ENCODE peak calls at places on chromosomes 11 and 22, in four cellular contexts. C is K562, O is HepG2, Z is GM12878. P is an unnamed sample.

GRCh38 chr11:22263613-22264012 is 70.7 kb downstream of the ANO5 start:
- DNase-seq in C (no peak), O (no peak), Z (no peak), P (no peak)

GRCh38 chr11:14645247-14645912 is 1.8 kb downstream of the PDE3B start:
- DNase-seq in O (peak; percentile 28), Z (no peak), C (peak; percentile 51), P (no peak)

GRCh38 chr11:33655842-33656600 is 44.6 kb downstream of the C11orf91 start:
- DNase-seq in Z (peak; percentile 53), C (no peak), O (no peak), P (no peak)

GRCh38 chr11:59756845-59757244 is 1.7 kb downstream of the STX3 start:
- DNase-seq in C (peak; percentile 82), O (no peak), Z (no peak), P (no peak)

GRCh38 chr11:67178421-67178820 is 59.4 kb downstream of the KDM2A start:
- DNase-seq in C (no peak), O (no peak), Z (no peak), P (no peak)

GRCh38 chr11:126182787-126183445 is 28.5 kb downstream of the RPUSD4 start:
- DNase-seq in C (no peak), O (no peak), Z (no peak), P (no peak)

GRCh38 chr11:36699271-36699670 is 101.2 kb upstream of the RAG2 start:
- DNase-seq in Z (no peak), O (no peak), C (no peak), P (no peak)

GRCh38 chr11:6812391-6813005 is 13.0 kb upstream of the OR6A2 start:
- DNase-seq in Z (peak; percentile 11), C (peak; percentile 59), O (peak; percentile 48), P (peak; percentile 67)

GRCh38 chr22:50728523-50728931 is 9.5 kb upstream of the ACR start:
- DNase-seq in Z (no peak), O (no peak), C (no peak), P (no peak)

GRCh38 chr11:133443361-133443760 is 88.9 kb downstream of the OPCML start:
- DNase-seq in C (no peak), O (no peak), Z (no peak), P (no peak)

GRCh38 chr11:65454311-65454695 is 31.7 kb downstream of the NEAT1 start:
- DNase-seq in C (no peak), Z (no peak), O (no peak), P (no peak)

GRCh38 chr11:73233704-73234402 is 15.8 kb downstream of the P2RY2 start:
- DNase-seq in Z (no peak), C (no peak), O (no peak), P (no peak)
- TF ChIP-seq FOXK2 in Z (no peak), C (no peak), O (no peak), P (no peak)

GRCh38 chr11:69950120-69950519 is 128.0 kb upstream of the ANO1 start:
- DNase-seq in C (peak; percentile 81), Z (no peak), O (peak; percentile 20), P (peak; percentile 58)
- TF ChIP-seq BHLHE40 in C (no peak), Z (no peak), O (no peak), P (no peak)

GRCh38 chr22:19823638-19824196 is 31.0 kb downstream of the GNB1L start:
- DNase-seq in C (no peak), Z (no peak), O (peak; percentile 62), P (no peak)

GRCh38 chr22:19824197-19825015 is 30.3 kb downstream of the GNB1L start:
- DNase-seq in C (no peak), O (peak; percentile 41), Z (no peak), P (no peak)

GRCh38 chr22:19822301-19823117 is 32.2 kb downstream of the GNB1L start:
- DNase-seq in C (no peak), O (no peak), Z (no peak), P (no peak)

GRCh38 chr22:19821523-19822300 is 33.0 kb downstream of the GNB1L start:
- DNase-seq in C (no peak), O (no peak), Z (no peak), P (no peak)

DNA sequence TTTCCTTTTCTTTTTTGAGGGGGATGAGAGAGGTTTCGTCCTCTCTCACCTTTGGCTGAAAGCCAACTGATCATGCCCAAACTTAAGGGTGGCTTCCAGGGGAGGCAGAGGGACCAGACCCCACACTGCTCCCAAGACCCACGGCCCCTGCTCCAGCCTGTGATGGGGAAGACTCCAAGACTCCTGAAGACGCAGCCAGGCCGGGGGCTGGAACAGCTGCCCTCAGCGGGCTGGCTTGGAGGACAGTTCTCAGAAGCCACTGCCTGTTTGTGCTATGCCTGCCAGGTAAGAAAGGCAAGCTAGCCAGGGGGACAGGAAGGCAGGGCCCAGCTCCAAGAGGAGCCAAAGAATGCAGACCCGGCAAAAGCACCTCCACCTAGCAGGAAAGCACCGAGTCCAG is 31.5 kb downstream of the GNB1L start:
- DNase-seq in O (no peak), C (no peak), Z (no peak), P (no peak)
- TF ChIP-seq FOXK2 in O (no peak), C (no peak), Z (no peak), P (no peak)

GRCh38 chr22:24952837-24953293 is 349 bp downstream of the KIAA1671 start:
- DNase-seq in Z (no peak), C (no peak), O (peak; percentile 72), P (peak; percentile 75)
- TF ChIP-seq BHLHE40 in Z (no peak), C (no peak), O (peak; percentile 84), P (no peak)

DNA sequence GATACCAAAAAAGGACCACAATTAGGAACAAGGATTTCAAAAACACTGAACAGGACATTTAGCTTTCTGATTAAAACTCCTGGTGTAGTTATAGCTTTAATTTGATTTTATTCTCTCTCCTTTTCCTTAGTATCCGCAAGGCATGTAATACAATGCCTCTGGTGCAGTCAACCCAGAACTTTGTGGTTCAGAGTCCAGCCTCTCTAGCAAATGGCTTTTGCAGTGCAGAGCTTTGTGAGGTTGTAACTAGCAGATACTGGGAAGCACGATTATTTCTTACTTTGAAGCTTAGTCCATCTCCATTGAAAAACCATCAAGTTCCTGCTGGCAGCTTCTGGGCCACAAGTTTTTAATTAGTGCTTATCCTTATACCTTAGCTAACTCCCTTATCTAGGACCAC is 79.8 kb downstream of the GRIA4 start:
- DNase-seq in C (no peak), O (no peak), Z (no peak), P (no peak)
- TF ChIP-seq FOXK2 in C (no peak), O (no peak), Z (no peak), P (no peak)

GRCh38 chr11:119339581-119340334 is 925 bp downstream of the C1QTNF5 start:
- DNase-seq in O (peak; percentile 28), C (peak; percentile 85), Z (no peak), P (peak; percentile 54)
- TF ChIP-seq BHLHE40 in O (no peak), C (no peak), Z (no peak), P (no peak)

GRCh38 chr11:69888671-69889076 is 69.5 kb upstream of the FGF3 start:
- DNase-seq in C (peak; percentile 79), Z (no peak), O (peak; percentile 52), P (peak; percentile 84)
- TF ChIP-seq FOXK2 in C (peak; percentile 65), Z (no peak), O (no peak), P (no peak)

DNA sequence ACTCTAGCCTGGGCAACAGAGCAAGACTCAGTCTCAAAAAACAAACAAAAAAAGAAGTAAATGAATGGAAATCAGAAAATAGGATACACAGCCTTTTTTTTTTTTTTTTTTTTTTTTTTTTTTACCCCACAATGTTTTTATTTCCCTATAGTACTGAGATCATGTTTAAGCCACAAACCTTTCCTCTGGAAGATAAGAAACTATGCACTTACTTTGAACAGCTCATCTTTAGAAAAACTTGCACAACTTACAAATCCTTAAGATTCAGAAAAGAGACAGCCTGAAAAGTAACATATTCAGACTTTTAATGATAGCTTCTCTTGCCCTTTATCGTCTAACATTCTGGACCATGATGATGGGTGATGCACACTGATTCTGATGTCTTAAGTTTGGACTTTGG is 80.3 kb downstream of the TNRC6B start:
- DNase-seq in Z (no peak), O (no peak), C (no peak), P (no peak)
- TF ChIP-seq BHLHE40 in Z (no peak), O (no peak), C (no peak), P (no peak)

P was measured in HEK293T.